ENCODE peak calls at places on chromosomes 3 and 15, in four cellular contexts. H is NCI-H1417, M is hypothalamus, C is endothelial cell of umbilical vein. B is an unnamed sample.

GRCh38 chr3:130896101-130896500 is 2.2 kb downstream of the ATP2C1 start:
- DNase-seq in M (no peak), H (no peak), C (no peak), B (peak)

GRCh38 chr3:185831990-185832389 is 7.1 kb upstream of the IGF2BP2 start:
- DNase-seq in C (no peak), H (no peak), M (no peak), B (no peak)

GRCh38 chr3:47035645-47036044 is 56.2 kb downstream of the NBEAL2 start:
- DNase-seq in H (no peak), C (peak), M (no peak), B (no peak)

GRCh38 chr3:19213608-19214220 is 65.4 kb downstream of the KCNH8 start:
- DNase-seq in H (no peak), M (no peak), C (no peak), B (no peak)

GRCh38 chr3:23256741-23257435 is 53.8 kb downstream of the UBE2E2 start:
- DNase-seq in C (no peak), H (no peak), M (no peak), B (no peak)

GRCh38 chr3:151612119-151612518 is 121.6 kb upstream of the AADACL2 start:
- DNase-seq in H (no peak), C (no peak), M (no peak), B (no peak)

GRCh38 chr15:92226020-92226612 is 167.6 kb upstream of the ST8SIA2 start:
- DNase-seq in M (peak), C (no peak), H (no peak), B (no peak)

GRCh38 chr15:77104155-77104554 is 33.2 kb upstream of the TSPAN3 start:
- DNase-seq in C (peak), M (no peak), H (no peak), B (peak)

GRCh38 chr3:89303721-89304120 is 196.3 kb downstream of the EPHA3 start:
- DNase-seq in H (no peak), C (no peak), M (no peak), B (no peak)

GRCh38 chr15:59524331-59524731 is 86.3 kb downstream of the FAM81A start:
- DNase-seq in M (no peak), C (no peak), H (no peak), B (no peak)

GRCh38 chr15:52558196-52558595 is 10.6 kb downstream of the ARPP19 start:
- DNase-seq in H (no peak), C (peak), M (no peak), B (peak)